ENCODE peak calls at places on chromosomes 6 and 20, in four cellular contexts. M is H9, Y is H1, N is IMR-90. S is an unnamed sample.

GRCh38 chr6:118674772-118675171 is 23.4 kb upstream of the CEP85L start:
- DNase-seq in Y (no peak), N (no peak), M (no peak), S (no peak)

GRCh38 chr6:33175436-33176069 is 16.7 kb downstream of the COL11A2 start:
- DNase-seq in N (no peak), Y (no peak), M (no peak), S (no peak)

GRCh38 chr6:52417675-52418111 is 2.4 kb upstream of the EFHC1 start:
- DNase-seq in N (peak; percentile 68), Y (no peak), M (no peak), S (peak; percentile 50)

GRCh38 chr20:21162631-21163030 is 36.7 kb downstream of the KIZ start:
- DNase-seq in Y (no peak), M (no peak), N (no peak), S (no peak)

GRCh38 chr6:141152951-141153350 is 979.8 kb upstream of the GJE1 start:
- DNase-seq in M (no peak), Y (no peak), N (no peak), S (no peak)

GRCh38 chr6:32692019-32692418 is 25.6 kb upstream of the HLA-DQB1 start:
- DNase-seq in N (no peak), M (peak; percentile 52), Y (peak; percentile 2), S (peak; percentile 70)

GRCh38 chr6:146741609-146742008 is 142.8 kb downstream of the ADGB start:
- DNase-seq in Y (no peak), M (no peak), N (peak; percentile 21), S (no peak)

GRCh38 chr20:32902456-32903420 is 44.0 kb downstream of the EFCAB8 start:
- DNase-seq in N (peak; percentile 41), M (peak; percentile 59), Y (no peak), S (peak; percentile 57)

GRCh38 chr6:45132059-45132458 is 196.1 kb upstream of the RUNX2 start:
- DNase-seq in N (no peak), Y (no peak), M (no peak), S (no peak)

GRCh38 chr20:5127204-5127858 is 523 bp downstream of the CDS2 start:
- DNase-seq in Y (no peak), N (peak; percentile 56), M (peak; percentile 74), S (peak; percentile 85)

GRCh38 chr6:31915756-31916155 is 11.8 kb upstream of the C2 start:
- DNase-seq in Y (no peak), M (no peak), N (no peak), S (no peak)

GRCh38 chr6:117555262-117555849 is 47.0 kb downstream of the GOPC start:
- DNase-seq in Y (no peak), N (no peak), M (no peak), S (peak; percentile 33)

GRCh38 chr20:17782768-17783167 is 83.0 kb downstream of the BANF2 start:
- DNase-seq in M (no peak), Y (no peak), N (no peak), S (no peak)

GRCh38 chr6:56246941-56247653 is at the start of gene COL21A1:
- DNase-seq in Y (peak; percentile 75), N (no peak), M (peak; percentile 95), S (peak; percentile 93)

GRCh38 chr20:58094698-58095097 is 133.8 kb downstream of the ANKRD60 start:
- DNase-seq in N (no peak), Y (no peak), M (peak; percentile 7), S (no peak)

GRCh38 chr6:5782783-5783567 is 223.8 kb downstream of the NRN1 start:
- DNase-seq in M (no peak), Y (no peak), N (peak; percentile 22), S (no peak)

GRCh38 chr6:170096191-170096802 is 194.6 kb downstream of the DLL1 start:
- DNase-seq in M (peak; percentile 21), Y (no peak), N (no peak), S (no peak)

GRCh38 chr20:9837634-9838033 is 1.2 kb downstream of the PAK5 start:
- DNase-seq in M (no peak), Y (no peak), N (no peak), S (no peak)

GRCh38 chr6:63764318-63764916 is 128.8 kb downstream of the PHF3 start:
- DNase-seq in N (peak; percentile 52), M (no peak), Y (no peak), S (no peak)

GRCh38 chr20:58433029-58433657 is 44.1 kb downstream of the VAPB start:
- DNase-seq in M (no peak), N (no peak), Y (no peak), S (no peak)

GRCh38 chr6:7219310-7219709 is 93.7 kb downstream of the SSR1 start:
- DNase-seq in M (no peak), Y (no peak), N (peak; percentile 52), S (no peak)

GRCh38 chr6:11404845-11405244 is 132.7 kb upstream of the TMEM170B start:
- DNase-seq in N (no peak), Y (no peak), M (no peak), S (no peak)

GRCh38 chr20:33539129-33539528 is 49.2 kb downstream of the CBFA2T2 start:
- DNase-seq in M (no peak), N (peak; percentile 91), Y (no peak), S (no peak)

GRCh38 chr6:139282684-139283083 is 9.1 kb downstream of the TXLNB start:
- DNase-seq in N (peak; percentile 8), M (no peak), Y (no peak), S (no peak)

GRCh38 chr6:39422273-39422672 is 99.8 kb upstream of the KCNK16 start:
- DNase-seq in N (no peak), Y (no peak), M (no peak), S (no peak)

GRCh38 chr6:4936681-4937041 is 67.2 kb downstream of the RPP40 start:
- DNase-seq in Y (no peak), N (peak; percentile 80), M (no peak), S (peak; percentile 53)

GRCh38 chr20:50370036-50370566 is 140.1 kb upstream of the PTPN1 start:
- DNase-seq in M (no peak), N (no peak), Y (no peak), S (no peak)

GRCh38 chr20:50373674-50374286 is 136.4 kb upstream of the PTPN1 start:
- DNase-seq in N (no peak), M (no peak), Y (no peak), S (peak; percentile 14)

GRCh38 chr20:50374541-50375078 is 135.6 kb upstream of the PTPN1 start:
- DNase-seq in Y (no peak), M (no peak), N (no peak), S (no peak)

GRCh38 chr20:50371878-50372769 is 138.1 kb upstream of the PTPN1 start:
- DNase-seq in Y (no peak), N (peak; percentile 27), M (no peak), S (no peak)

GRCh38 chr20:50372770-50373088 is 137.5 kb upstream of the PTPN1 start:
- DNase-seq in Y (no peak), N (peak; percentile 22), M (no peak), S (peak; percentile 51)
- H3K18ac ChIP-seq in Y (no peak overlapping the region), N (no peak overlapping the region), M (no peak overlapping the region), S (no peak overlapping the region)

DNA sequence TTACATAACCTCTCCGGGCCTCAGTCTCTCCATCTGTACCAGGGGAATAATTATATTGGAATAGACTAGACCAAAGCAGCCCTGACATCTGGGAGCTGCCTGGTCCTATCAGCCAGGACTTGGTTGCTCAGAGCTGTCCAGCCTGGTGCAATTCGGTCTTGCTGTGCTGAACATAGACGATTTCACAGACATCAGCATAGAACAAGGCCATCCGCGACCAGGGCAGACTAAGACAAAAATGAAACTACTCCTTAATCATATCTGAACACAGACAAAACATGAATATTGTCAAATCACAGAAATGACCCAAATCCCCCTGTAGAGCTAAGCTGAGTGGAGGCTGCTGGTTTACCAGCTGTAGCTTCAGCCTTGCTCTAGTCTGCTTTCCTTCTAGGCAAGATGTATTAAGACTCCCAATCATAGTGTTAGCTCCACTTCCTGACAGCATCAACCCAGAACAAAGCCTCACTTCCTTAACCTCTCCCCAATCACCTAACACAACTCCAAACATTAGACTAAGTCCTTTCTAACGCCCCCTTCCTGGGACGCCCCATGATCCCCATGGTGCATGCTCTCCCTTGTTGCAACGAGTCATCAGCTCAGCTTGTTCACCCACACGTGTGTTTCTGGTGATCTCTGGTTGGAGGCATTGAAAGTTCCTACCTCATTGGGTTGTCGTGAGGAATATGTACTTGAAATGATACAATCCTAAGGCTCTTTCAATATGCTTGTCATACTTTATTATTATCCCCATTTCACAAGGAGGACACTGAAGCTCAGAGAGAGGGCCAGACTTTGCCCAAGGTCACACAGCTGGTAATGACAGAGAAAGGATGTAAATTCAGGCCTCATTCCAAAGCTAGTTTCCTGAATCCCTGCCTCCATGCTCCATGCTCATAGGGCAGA is 3.5 kb upstream of the MAPK13 start:
- DNase-seq in M (no peak), Y (no peak), N (peak; percentile 69), S (peak; percentile 18)
- H3K4ac ChIP-seq in M (no peak overlapping the region), Y (no peak overlapping the region), N (peak overlapping the region; percentile 97), S (no peak overlapping the region)

DNA sequence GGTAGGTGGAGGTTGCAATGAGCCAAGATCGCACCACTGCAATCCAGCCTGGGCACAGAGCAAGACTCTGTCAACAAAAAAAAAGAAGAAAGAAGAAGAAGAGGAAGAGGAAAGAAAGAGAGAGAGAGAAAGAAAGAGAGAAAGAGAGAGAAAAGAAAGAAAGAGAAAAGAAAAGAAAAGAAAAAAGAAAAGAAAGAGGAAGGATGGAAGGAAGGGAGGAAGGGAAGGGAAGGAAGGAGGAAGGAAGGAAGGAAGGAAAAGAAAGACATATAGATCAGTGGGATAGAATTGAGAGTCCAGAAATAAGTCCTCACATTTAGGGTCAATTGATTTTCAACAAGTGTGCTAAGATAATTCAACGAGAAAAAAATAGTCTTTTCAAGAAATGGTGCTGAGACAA is 34.0 kb upstream of the SH3BGRL2 start:
- DNase-seq in Y (no peak), M (no peak), N (no peak), S (no peak)
- H4K5ac ChIP-seq in Y (no peak overlapping the region), M (no peak overlapping the region), N (no peak overlapping the region), S (no peak overlapping the region)

GRCh38 chr6:30213654-30213998 is 420 bp upstream of the TRIM26 start:
- DNase-seq in M (no peak), Y (no peak), N (no peak), S (no peak)

GRCh38 chr6:30216096-30216495 is 2.9 kb upstream of the TRIM26 start:
- DNase-seq in Y (no peak), M (no peak), N (no peak), S (no peak)

GRCh38 chr6:30211899-30212298 is 1.3 kb downstream of the TRIM26 start:
- DNase-seq in Y (no peak), M (no peak), N (no peak), S (no peak)

GRCh38 chr6:30212865-30213653 is at the start of gene TRIM26:
- DNase-seq in M (peak; percentile 98), N (peak; percentile 95), Y (peak; percentile 89), S (peak; percentile 99)

DNA sequence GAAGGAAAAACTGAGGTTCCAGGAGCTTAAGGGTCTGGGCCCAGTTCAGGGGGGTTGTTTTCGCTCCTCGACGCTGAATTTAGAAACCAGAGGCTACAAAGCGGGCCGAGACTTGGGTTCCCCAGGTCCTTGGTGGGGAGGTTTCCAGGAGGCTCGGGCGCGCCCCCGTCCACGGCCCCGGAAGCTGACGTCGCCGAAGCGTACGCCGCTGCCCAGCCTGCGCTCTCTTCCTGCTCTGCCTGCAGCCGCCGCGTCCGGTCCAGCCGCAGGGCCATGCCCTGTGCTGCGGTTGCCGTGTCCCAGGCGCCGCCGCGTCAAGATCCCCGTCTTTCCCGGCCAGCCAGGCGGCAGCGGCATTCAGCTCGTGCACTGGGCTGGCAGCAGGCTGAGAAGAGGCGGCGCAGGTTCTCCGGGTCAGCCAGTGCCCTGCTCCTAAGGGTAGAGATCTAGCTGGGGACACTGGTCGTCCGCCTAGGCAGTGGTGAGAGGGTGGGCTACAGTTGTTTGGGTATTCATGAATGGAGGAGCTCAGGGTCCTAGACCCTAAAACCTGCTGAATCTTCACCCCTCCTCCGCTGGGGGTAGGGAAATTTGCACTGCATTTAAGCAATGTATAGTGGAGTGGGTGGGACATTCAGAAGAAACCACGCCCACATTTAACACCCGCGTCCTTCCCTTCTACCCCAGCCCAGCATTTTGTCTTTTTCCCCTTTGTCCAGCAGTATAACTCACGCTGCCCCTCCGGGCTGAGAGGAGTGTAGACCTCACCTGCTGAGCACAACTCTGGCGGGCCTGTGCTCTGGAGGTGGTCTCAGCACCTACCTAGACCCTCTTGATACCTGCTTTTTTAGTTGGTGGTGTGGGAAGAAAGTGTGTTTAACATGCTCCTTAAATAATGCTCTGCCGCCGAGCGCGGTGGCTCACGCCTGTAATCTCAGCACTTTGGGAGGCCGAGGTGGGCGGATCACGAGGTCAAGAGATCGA is 1.1 kb upstream of the TRIM26 start:
- DNase-seq in N (peak; percentile 73), Y (no peak), M (peak; percentile 79), S (peak; percentile 77)
- H3K18ac ChIP-seq in N (peak overlapping the region; percentile 63), Y (peak overlapping the region; percentile 97), M (peak overlapping the region; percentile 64), S (peak overlapping the region; percentile 61)